ENCODE peak calls at places on chromosomes 2 and 18, in ten cellular contexts. L is germinal center; M is heart right ventricle; Y is stimulated activated naive CD4-positive, alpha-beta T cell; W is cerebellum; Q is NCI-H345; D is hypothalamus; U is KBM-7; F is anterior cingulate cortex; I is cerebellar nuclear complex. Z is an unnamed sample.

GRCh38 chr2:154850532-154850931 is 152.0 kb downstream of the KCNJ3 start:
- DNase-seq in L (no peak), M (no peak), Y (no peak), W (peak), Q (no peak), D (no peak), U (no peak), F (no peak), I (no peak), Z (no peak)

GRCh38 chr2:209471037-209471436 is 47.2 kb downstream of the MAP2 start:
- DNase-seq in L (no peak), M (no peak), Y (no peak), W (no peak), Q (no peak), D (no peak), U (no peak), F (no peak), I (no peak), Z (no peak)

GRCh38 chr18:678482-679182 is 21.2 kb downstream of the TYMS start:
- DNase-seq in L (no peak), M (no peak), Y (no peak), W (no peak), Q (no peak), D (no peak), U (no peak), F (no peak), I (no peak), Z (no peak)

GRCh38 chr2:165794520-165794882 is 454 bp upstream of the GALNT3 start:
- DNase-seq in L (peak), M (peak), Y (no peak), W (peak), Q (peak), D (no peak), U (peak), F (no peak), I (no peak), Z (peak)

GRCh38 chr2:128258218-128258617 is 60.5 kb downstream of the HS6ST1 start:
- DNase-seq in L (no peak), M (no peak), Y (no peak), W (no peak), Q (no peak), D (no peak), U (no peak), F (no peak), I (no peak), Z (no peak)

GRCh38 chr2:98311771-98312545 is 34.3 kb upstream of the CNGA3 start:
- DNase-seq in L (no peak), M (no peak), Y (no peak), W (no peak), Q (no peak), D (no peak), U (no peak), F (no peak), I (no peak), Z (no peak)

GRCh38 chr2:207692206-207693065 is 19.0 kb upstream of the CCNYL1 start:
- DNase-seq in L (peak), M (no peak), Y (peak), W (no peak), Q (peak), D (no peak), U (peak), F (no peak), I (no peak), Z (no peak)

GRCh38 chr2:77571545-77571944 is 49.4 kb upstream of the LRRTM4 start:
- DNase-seq in L (no peak), M (no peak), Y (no peak), W (no peak), Q (no peak), D (no peak), U (no peak), F (no peak), I (no peak), Z (no peak)

GRCh38 chr2:102059151-102059550 is 67.4 kb downstream of the IL1R2 start:
- DNase-seq in L (no peak), M (no peak), Y (no peak), W (no peak), Q (no peak), D (no peak), U (no peak), F (no peak), I (no peak), Z (no peak)

GRCh38 chr2:36235426-36235825 is 120.2 kb upstream of the CRIM1 start:
- DNase-seq in L (no peak), M (no peak), Y (no peak), W (no peak), Q (no peak), D (no peak), U (no peak), F (no peak), I (no peak), Z (no peak)

GRCh38 chr2:28754321-28754720 is 2.7 kb downstream of the PPP1CB start:
- DNase-seq in L (no peak), M (no peak), Y (no peak), W (no peak), Q (no peak), D (no peak), U (no peak), F (no peak), I (no peak), Z (no peak)

GRCh38 chr2:158034198-158034831 is 67.4 kb upstream of the UPP2 start:
- DNase-seq in L (no peak), M (no peak), Y (no peak), W (peak), Q (peak), D (no peak), U (peak), F (no peak), I (no peak), Z (no peak)

GRCh38 chr2:68809324-68810240 is 61.6 kb downstream of the BMP10 start:
- DNase-seq in L (no peak), M (no peak), Y (no peak), W (no peak), Q (no peak), D (no peak), U (no peak), F (no peak), I (no peak), Z (no peak)

GRCh38 chr18:35415511-35416427 is 38.6 kb upstream of the ZNF396 start:
- DNase-seq in L (no peak), M (no peak), Y (no peak), W (no peak), Q (peak), D (no peak), U (peak), F (no peak), I (no peak), Z (no peak)

GRCh38 chr2:158539176-158539895 is 82.6 kb downstream of the PKP4 start:
- DNase-seq in L (no peak), M (no peak), Y (no peak), W (no peak), Q (peak), D (no peak), U (peak), F (no peak), I (no peak), Z (no peak)

GRCh38 chr18:42086288-42086687 is 131.3 kb downstream of the PIK3C3 start:
- DNase-seq in L (no peak), M (no peak), Y (no peak), W (no peak), Q (no peak), D (no peak), U (no peak), F (no peak), I (no peak), Z (no peak)

GRCh38 chr18:48990497-48991298 is 39.9 kb upstream of the SMAD7 start:
- DNase-seq in L (no peak), M (no peak), Y (no peak), W (no peak), Q (no peak), D (no peak), U (no peak), F (no peak), I (no peak), Z (no peak)

GRCh38 chr2:194927489-194927888 is 729.5 kb upstream of the SLC39A10 start:
- DNase-seq in L (no peak), M (no peak), Y (no peak), W (no peak), Q (no peak), D (no peak), U (no peak), F (no peak), I (no peak), Z (no peak)

Z was measured in Right ventricle myocardium inferior.